ENCODE peak calls at places on chromosomes 7 and 10, in eight cellular contexts. E, K, Z, C, N, A, H and P are unnamed samples.

GRCh38 chr10:112907893-112908292 is 42.2 kb upstream of the TCF7L2 start:
- DNase-seq in E (no peak), K (no peak), Z (no peak), C (no peak), N (no peak), A (no peak), H (no peak), P (peak; percentile 12)

GRCh38 chr10:130040817-130041330 is 69.8 kb downstream of the C10orf143 start:
- DNase-seq in E (no peak), K (peak; percentile 48), Z (no peak), C (no peak), N (no peak), A (no peak), H (no peak), P (no peak)

GRCh38 chr10:76576276-76576962 is 1061.2 kb downstream of the KCNMA1 start:
- DNase-seq in E (peak; percentile 64), K (no peak), Z (no peak), C (peak; percentile 2), N (no peak), A (no peak), H (no peak), P (no peak)

GRCh38 chr10:114917927-114918672 is 19.9 kb upstream of the TRUB1 start:
- DNase-seq in E (peak; percentile 78), K (no peak), Z (peak; percentile 57), C (peak; percentile 35), N (no peak), A (no peak), H (no peak), P (no peak)

GRCh38 chr7:158406364-158406763 is 181.3 kb downstream of the PTPRN2 start:
- DNase-seq in E (no peak), K (peak; percentile 26), Z (no peak), C (no peak), N (no peak), A (no peak), H (no peak), P (no peak)

GRCh38 chr10:82164333-82164732 is 289.3 kb downstream of the NRG3 start:
- DNase-seq in E (no peak), K (no peak), Z (peak; percentile 47), C (no peak), N (no peak), A (no peak), H (no peak), P (no peak)

GRCh38 chr10:48776005-48776522 is 91.4 kb downstream of the WDFY4 start:
- DNase-seq in E (no peak), K (no peak), Z (no peak), C (no peak), N (no peak), A (no peak), H (no peak), P (no peak)

GRCh38 chr10:48729222-48729621 is 44.5 kb downstream of the WDFY4 start:
- DNase-seq in E (no peak), K (no peak), Z (no peak), C (no peak), N (no peak), A (no peak), H (no peak), P (no peak)

GRCh38 chr10:76324283-76324682 is 892.9 kb downstream of the LRMDA start:
- DNase-seq in E (peak; percentile 48), K (peak; percentile 68), Z (no peak), C (no peak), N (no peak), A (no peak), H (no peak), P (no peak)

GRCh38 chr7:93414574-93414973 is 159.9 kb downstream of the CALCR start:
- DNase-seq in E (no peak), K (no peak), Z (no peak), C (peak; percentile 8), N (no peak), A (no peak), H (no peak), P (no peak)

GRCh38 chr10:127149613-127150081 is 46.7 kb downstream of the INSYN2A start:
- DNase-seq in E (peak; percentile 68), K (no peak), Z (no peak), C (peak; percentile 63), N (no peak), A (no peak), H (no peak), P (peak; percentile 9)

DNA sequence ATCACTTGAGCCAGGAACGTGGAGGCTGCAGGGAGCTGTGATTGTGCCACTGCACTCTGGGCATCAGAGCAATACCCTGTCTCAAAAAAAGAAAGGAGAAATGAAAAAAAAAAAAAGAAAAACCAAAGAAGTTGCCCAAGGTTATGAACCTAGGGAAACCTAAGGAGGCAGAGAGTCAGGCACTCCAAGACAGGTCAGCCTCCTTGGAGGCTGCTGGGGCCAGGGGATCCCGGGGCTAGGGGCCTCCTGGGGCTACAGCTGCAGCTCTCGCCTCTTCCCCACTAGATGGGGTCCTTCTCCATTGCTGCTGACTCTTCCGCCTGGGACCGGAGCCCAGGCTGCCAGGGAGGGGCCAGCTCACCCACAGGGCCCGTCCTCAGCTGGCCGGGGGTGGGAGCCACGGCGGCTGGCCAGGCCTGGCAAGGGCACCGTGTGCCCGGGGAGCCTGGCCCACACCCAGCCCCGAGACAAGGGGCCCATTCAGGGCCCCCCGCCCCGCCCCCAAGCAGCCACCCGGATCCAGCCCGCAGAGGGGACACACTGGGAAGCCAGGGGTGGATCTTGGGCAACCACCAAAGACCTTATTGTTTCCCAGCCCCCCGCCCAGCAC is 1.7 kb upstream of the SPACDR start:
- DNase-seq in E (peak; percentile 80), K (peak; percentile 86), Z (peak; percentile 73), C (peak; percentile 82), N (peak; percentile 51), A (peak; percentile 47), H (no peak), P (peak; percentile 51)
- TF ChIP-seq CTCF in E (peak; percentile 86), K (peak; percentile 68), Z (peak; percentile 52), C (peak; percentile 46), N (peak; percentile 21), A (no peak), H (peak; percentile 58), P (peak; percentile 42)

GRCh38 chr7:141262101-141262819 is 188.4 kb downstream of the TMEM178B start:
- DNase-seq in E (peak; percentile 22), K (no peak), Z (no peak), C (no peak), N (peak; percentile 21), A (no peak), H (no peak), P (no peak)
- TF ChIP-seq CTCF in E (peak; percentile 56), K (no peak), Z (no peak), C (peak; percentile 10), N (peak; percentile 23), A (no peak), H (peak; percentile 44), P (peak; percentile 16)

DNA sequence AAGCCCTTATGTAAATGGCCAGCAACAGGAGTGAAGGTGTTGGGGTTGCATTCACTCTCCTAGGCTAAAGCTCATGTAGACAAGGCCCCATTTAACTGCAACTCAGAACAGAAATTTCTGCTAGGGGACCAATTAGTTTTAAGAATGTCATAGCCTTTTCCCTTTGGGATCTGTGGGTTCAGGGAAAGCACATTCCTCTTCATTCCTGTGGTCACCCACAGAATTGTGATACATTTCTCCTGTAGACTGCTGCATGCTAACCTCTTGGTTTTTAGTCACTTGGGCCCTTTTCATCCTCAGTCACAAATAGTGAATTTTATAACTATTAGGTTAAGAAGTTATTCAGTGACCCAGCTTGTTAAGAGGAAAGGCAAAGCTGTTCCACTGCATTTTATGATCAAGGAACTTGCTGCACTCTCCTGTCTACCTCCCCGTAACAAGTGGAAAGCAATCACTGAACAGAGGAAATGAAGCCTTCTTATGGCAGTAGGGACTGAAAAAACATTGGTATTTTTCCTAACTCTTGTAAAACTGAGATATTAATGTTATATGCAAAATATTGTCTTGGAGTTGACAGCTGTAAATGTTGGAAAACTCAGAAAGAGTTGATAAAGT is 124.9 kb downstream of the SND1 start:
- DNase-seq in E (peak; percentile 81), K (no peak), Z (no peak), C (peak; percentile 19), N (no peak), A (no peak), H (no peak), P (no peak)
- TF ChIP-seq CTCF in E (no peak), K (no peak), Z (no peak), C (no peak), N (no peak), A (no peak), H (no peak), P (no peak)

DNA sequence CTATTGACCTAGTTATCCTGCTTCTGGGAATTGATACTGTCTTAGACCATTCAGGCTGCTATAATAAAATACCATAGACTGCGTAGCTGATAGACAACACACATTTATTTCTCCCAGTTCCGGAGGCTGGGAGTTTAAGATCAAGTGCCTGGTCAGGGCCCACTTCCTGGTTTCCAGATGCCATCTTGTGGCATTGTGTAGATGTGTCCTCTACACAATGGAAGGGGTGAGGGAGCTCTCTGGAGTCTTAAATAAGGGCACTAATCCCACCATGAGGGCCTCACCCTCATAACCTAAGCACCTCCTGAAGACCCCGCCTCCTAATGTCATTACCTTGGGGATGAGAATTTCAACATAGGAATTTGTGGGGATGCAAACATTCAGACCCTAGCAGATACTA is 62.4 kb downstream of the SLC35B4 start:
- DNase-seq in E (peak; percentile 2), K (no peak), Z (no peak), C (peak; percentile 33), N (no peak), A (no peak), H (no peak), P (no peak)
- TF ChIP-seq CTCF in E (peak; percentile 12), K (peak; percentile 26), Z (no peak), C (no peak), N (no peak), A (no peak), H (no peak), P (no peak)

GRCh38 chr7:56538541-56539429 is 422.6 kb upstream of the NUPR2 start:
- DNase-seq in E (no peak), K (no peak), Z (no peak), C (no peak), N (no peak), A (no peak), H (no peak), P (no peak)

GRCh38 chr7:56537952-56538351 is 421.7 kb upstream of the NUPR2 start:
- DNase-seq in E (no peak), K (no peak), Z (no peak), C (no peak), N (no peak), A (no peak), H (no peak), P (no peak)

DNA sequence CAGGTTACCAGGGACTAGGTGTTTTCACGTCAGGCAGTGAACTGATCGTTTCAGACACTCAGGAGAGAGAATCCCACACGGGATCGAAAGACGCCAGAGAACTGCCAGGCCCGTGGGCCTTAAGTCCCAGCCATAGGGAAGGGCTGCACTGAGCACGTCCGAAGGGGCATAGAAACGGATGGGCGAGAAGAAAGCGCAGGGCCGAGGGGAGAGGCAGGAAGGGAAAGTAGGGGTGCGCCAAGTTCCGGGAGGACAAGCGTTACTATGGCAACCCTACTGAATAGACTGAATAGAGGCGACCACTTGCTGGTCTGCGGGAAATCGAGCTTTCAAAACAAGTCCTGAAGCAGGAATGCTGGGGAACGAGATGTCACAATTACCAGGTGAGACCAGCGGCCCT is 421.3 kb upstream of the NUPR2 start:
- DNase-seq in E (no peak), K (no peak), Z (no peak), C (no peak), N (no peak), A (no peak), H (no peak), P (no peak)
- TF ChIP-seq CTCF in E (no peak), K (no peak), Z (no peak), C (no peak), N (no peak), A (no peak), H (no peak), P (no peak)